ENCODE peak calls at places on chromosome 16, in five cellular contexts. C, Z, F, B and Q are unnamed samples.
A peak's percentile ranks its signal among the peaks of the same experiment; 100 is the strongest.

GRCh38 chr16:82631701-82632685 is 5.2 kb downstream of the CDH13 start:
- DNase-seq in C (no peak), Z (no peak), F (no peak), B (no peak), Q (no peak)

GRCh38 chr16:24989417-24989978 is 25.7 kb downstream of the ARHGAP17 start:
- DNase-seq in C (no peak), Z (no peak), F (no peak), B (no peak), Q (peak; percentile 16)

GRCh38 chr16:27253526-27253930 is 15.0 kb downstream of the NSMCE1 start:
- DNase-seq in C (no peak), Z (no peak), F (no peak), B (no peak), Q (no peak)

GRCh38 chr16:27374794-27375499 is 27.0 kb upstream of the IL21R start:
- DNase-seq in C (peak; percentile 58), Z (peak; percentile 80), F (peak; percentile 6), B (peak; percentile 75), Q (no peak)

GRCh38 chr16:28574925-28575324 is 21.2 kb downstream of the SGF29 start:
- DNase-seq in C (no peak), Z (no peak), F (no peak), B (no peak), Q (no peak)

GRCh38 chr16:88020513-88020885 is 69.3 kb downstream of the BANP start:
- DNase-seq in C (no peak), Z (no peak), F (no peak), B (no peak), Q (no peak)

GRCh38 chr16:88393034-88393433 is 10.3 kb downstream of the ZNF469 start:
- DNase-seq in C (peak; percentile 17), Z (no peak), F (no peak), B (peak; percentile 90), Q (peak; percentile 87)

GRCh38 chr16:66272461-66272860 is 94.0 kb upstream of the CDH5 start:
- DNase-seq in C (no peak), Z (no peak), F (no peak), B (no peak), Q (peak; percentile 14)

GRCh38 chr16:79814124-79814523 is 213.6 kb upstream of the MAF start:
- DNase-seq in C (no peak), Z (no peak), F (no peak), B (no peak), Q (no peak)

GRCh38 chr16:414395-415169 is 10.9 kb upstream of the RAB11FIP3 start:
- DNase-seq in C (no peak), Z (no peak), F (no peak), B (no peak), Q (no peak)